ENCODE peak calls at places on chromosomes 4 and X, in four cellular contexts. X is brain microvascular endothelial cell, R is iris pigment epithelial cell, E is substantia nigra. K is an unnamed sample.

GRCh38 chrX:24662344-24662743 is 15.2 kb upstream of the PCYT1B start:
- DNase-seq in R (no peak), E (no peak), X (no peak), K (no peak)

GRCh38 chrX:79117078-79117477 is 27.4 kb upstream of the GPR174 start:
- DNase-seq in R (no peak), X (no peak), E (no peak), K (no peak)

GRCh38 chrX:9610774-9611392 is 146.0 kb downstream of the TBL1X start:
- DNase-seq in E (no peak), R (peak), X (no peak), K (no peak)

GRCh38 chr4:174538123-174538875 is 16.0 kb upstream of the HPGD start:
- DNase-seq in X (no peak), R (no peak), E (no peak), K (no peak)

GRCh38 chr4:142434519-142435224 is 411.4 kb downstream of the INPP4B start:
- DNase-seq in R (no peak), X (no peak), E (no peak), K (no peak)

GRCh38 chr4:99655315-99656081 is 2.1 kb downstream of the C4orf54 start:
- DNase-seq in X (peak), R (peak), E (no peak), K (peak)

GRCh38 chrX:20571611-20572010 is 304.9 kb upstream of the RPS6KA3 start:
- DNase-seq in X (no peak), R (no peak), E (no peak), K (no peak)

GRCh38 chrX:31314921-31315320 is 243.1 kb upstream of the FTHL17 start:
- DNase-seq in E (no peak), X (peak), R (no peak), K (peak)

GRCh38 chr4:101081695-101082369 is 265.5 kb downstream of the PPP3CA start:
- DNase-seq in X (no peak), R (no peak), E (no peak), K (peak)

GRCh38 chr4:176498857-176499256 is 179.1 kb downstream of the SPCS3 start:
- DNase-seq in R (peak), X (peak), E (no peak), K (peak)

GRCh38 chr4:155353923-155354540 is 22.7 kb downstream of the MAP9 start:
- DNase-seq in X (peak), E (peak), R (peak), K (peak)

GRCh38 chr4:76090241-76090691 is 15.8 kb downstream of the ART3 start:
- DNase-seq in E (no peak), X (peak), R (peak), K (peak)

GRCh38 chrX:44343412-44343942 is at the start of gene EFHC2:
- DNase-seq in R (peak), E (no peak), X (peak), K (peak)

GRCh38 chr4:109296545-109296944 is 5.9 kb downstream of the COL25A1 start:
- DNase-seq in R (peak), E (no peak), X (no peak), K (no peak)

GRCh38 chr4:25817059-25817681 is 45.6 kb downstream of the SEL1L3 start:
- DNase-seq in E (no peak), R (peak), X (peak), K (no peak)

GRCh38 chrX:131264053-131264452 is 25.1 kb downstream of the IGSF1 start:
- DNase-seq in X (no peak), E (no peak), R (no peak), K (no peak)

GRCh38 chrX:119105826-119106225 is 21.8 kb downstream of the KIAA1210 start:
- DNase-seq in X (peak), R (peak), E (no peak), K (peak)

GRCh38 chrX:40130207-40130606 is 32.4 kb upstream of the BCOR start:
- DNase-seq in R (peak), X (peak), E (no peak), K (peak)

GRCh38 chr4:149522031-149522430 is 293.6 kb downstream of the IQCM start:
- DNase-seq in X (no peak), E (no peak), R (no peak), K (no peak)

GRCh38 chr4:1039493-1040343 is 28.3 kb downstream of the FGFRL1 start:
- DNase-seq in X (peak), E (no peak), R (peak), K (peak)

GRCh38 chr4:74539043-74539790 is 94.3 kb downstream of the AREG start:
- DNase-seq in E (no peak), R (peak), X (no peak), K (no peak)

GRCh38 chr4:186724861-186725419 is 1.3 kb upstream of the FAT1 start:
- DNase-seq in E (no peak), R (peak), X (peak), K (peak)

GRCh38 chrX:25523574-25523973 is 507.8 kb upstream of the ARX start:
- DNase-seq in X (peak), E (peak), R (peak), K (no peak)

GRCh38 chr4:37653601-37654000 is 32.6 kb downstream of the RELL1 start:
- DNase-seq in R (peak), X (no peak), E (no peak), K (peak)

GRCh38 chr4:172830295-172830764 is 338.3 kb upstream of the GALNT7 start:
- DNase-seq in E (no peak), X (no peak), R (peak), K (no peak)

GRCh38 chr4:26884486-26884988 is 23.9 kb downstream of the STIM2 start:
- DNase-seq in R (no peak), E (no peak), X (no peak), K (no peak)

GRCh38 chr4:173269280-173269679 is 64.9 kb downstream of the HMGB2 start:
- DNase-seq in E (no peak), X (no peak), R (no peak), K (no peak)

GRCh38 chr4:6058531-6059374 is 40.5 kb upstream of the C4orf50 start:
- DNase-seq in E (no peak), R (no peak), X (no peak), K (no peak)

GRCh38 chrX:53263597-53264094 is 17.7 kb downstream of the IQSEC2 start:
- DNase-seq in R (peak), E (no peak), X (peak), K (peak)

GRCh38 chr4:77188498-77189187 is 31.6 kb downstream of the CCNG2 start:
- DNase-seq in E (no peak), R (no peak), X (no peak), K (no peak)

GRCh38 chrX:10106801-10107200 is 50.0 kb upstream of the CLCN4 start:
- DNase-seq in E (no peak), R (peak), X (no peak), K (no peak)

GRCh38 chr4:187302456-187302855 is 578.8 kb upstream of the FAT1 start:
- DNase-seq in X (no peak), R (peak), E (no peak), K (no peak)

GRCh38 chr4:162586266-162586665 is 422.5 kb upstream of the FSTL5 start:
- DNase-seq in X (no peak), R (no peak), E (no peak), K (no peak)

GRCh38 chr4:75830906-75831305 is 71.3 kb downstream of the PPEF2 start:
- DNase-seq in X (no peak), R (peak), E (no peak), K (no peak)

GRCh38 chrX:63434665-63435064 is 83.5 kb upstream of the SPIN4 start:
- DNase-seq in E (no peak), X (no peak), R (peak), K (peak)